ENCODE peak calls at places on chromosomes 13 and 19, in nine cellular contexts. F, A, H, J, K, P, G, Z and O are unnamed samples.

GRCh38 chr13:94859812-94860210 is 147.5 kb upstream of the SOX21 start:
- DNase-seq in F (no peak), Z (no peak), J (no peak), G (no peak), H (no peak), P (no peak), K (no peak), A (no peak), O (no peak)

GRCh38 chr13:49935171-49936084 is 712 bp downstream of the SPRYD7 start:
- DNase-seq in A (no peak), F (peak), J (peak), H (peak), Z (no peak), K (peak), G (no peak), P (peak), O (peak)

GRCh38 chr13:51261610-51262249 is 39.5 kb downstream of the FAM124A start:
- DNase-seq in P (no peak), A (no peak), J (no peak), K (no peak), F (no peak), Z (no peak), G (no peak), H (no peak), O (no peak)

GRCh38 chr19:3055741-3056453 is 6.4 kb downstream of the TLE5 start:
- DNase-seq in Z (peak), G (peak), J (no peak), P (no peak), H (no peak), A (peak), K (no peak), F (peak), O (no peak)

GRCh38 chr19:42334697-42335373 is 9.4 kb downstream of the MEGF8 start:
- DNase-seq in J (no peak), Z (no peak), G (no peak), H (no peak), P (no peak), A (no peak), F (no peak), K (no peak), O (no peak)

GRCh38 chr13:40644838-40645620 is 21.4 kb downstream of the FOXO1 start:
- DNase-seq in K (no peak), P (no peak), H (no peak), F (no peak), G (no peak), Z (no peak), A (no peak), J (no peak), O (peak)

GRCh38 chr19:41426952-41427646 is at the start of gene B3GNT8:
- DNase-seq in Z (peak), K (peak), P (no peak), A (no peak), J (peak), H (peak), F (peak), G (peak), O (peak)

GRCh38 chr19:16457195-16457953 is 14.4 kb downstream of the EPS15L1 start:
- DNase-seq in P (peak), Z (no peak), G (peak), J (peak), F (no peak), K (peak), H (peak), A (peak), O (no peak)

GRCh38 chr13:58452123-58452623 is 820.6 kb downstream of the PCDH17 start:
- DNase-seq in H (no peak), F (no peak), P (no peak), K (no peak), A (no peak), J (no peak), Z (no peak), G (no peak), O (peak)

GRCh38 chr13:28582892-28583240 is 76.1 kb upstream of the POMP start:
- DNase-seq in F (no peak), Z (no peak), J (no peak), K (no peak), A (no peak), P (no peak), G (no peak), H (no peak), O (no peak)

GRCh38 chr19:41325947-41326706 is 16.2 kb downstream of the CCDC97 start:
- DNase-seq in P (peak), A (no peak), G (no peak), F (no peak), H (no peak), K (peak), J (no peak), Z (no peak), O (no peak)